ENCODE peak calls at places on chromosomes 1 and 21, in six cellular contexts. I is nephron progenitor cell; U is activated B cell treated with CpG ODN at 0.5 μM for 24 hours; C is CD4-positive, CD25-positive, alpha-beta regulatory T cell; G is ovary; S is activated T-cell treated with anti-CD3 and anti-CD28 coated beads for 4 hours. D is an unnamed sample.

GRCh38 chr21:44539031-44539430 is 964 bp downstream of the KRTAP10-1 start:
- DNase-seq in I (no peak), U (no peak), C (no peak), G (no peak), S (no peak), D (no peak)

GRCh38 chr1:46017876-46018503 is 114.4 kb downstream of the PIK3R3 start:
- DNase-seq in I (no peak), U (no peak), C (no peak), G (no peak), S (no peak), D (no peak)

GRCh38 chr1:198669023-198669698 is 30.3 kb downstream of the PTPRC start:
- DNase-seq in I (no peak), U (no peak), C (peak; percentile 49), G (no peak), S (no peak), D (no peak)

GRCh38 chr1:66751160-66751559 is 1.1 kb upstream of the DYNLT5 start:
- DNase-seq in I (no peak), U (no peak), C (no peak), G (no peak), S (no peak), D (no peak)

GRCh38 chr1:8947127-8947691 is 1.5 kb downstream of the CA6 start:
- DNase-seq in I (no peak), U (no peak), C (no peak), G (no peak), S (no peak), D (no peak)

GRCh38 chr1:240122639-240123604 is 31.2 kb downstream of the FMN2 start:
- DNase-seq in I (peak; percentile 31), U (no peak), C (no peak), G (no peak), S (no peak), D (no peak)

GRCh38 chr1:83500987-83501591 is 497.8 kb downstream of the TTLL7 start:
- DNase-seq in I (no peak), U (no peak), C (no peak), G (no peak), S (no peak), D (no peak)

GRCh38 chr1:12085643-12086260 is 22.6 kb downstream of the TNFRSF8 start:
- DNase-seq in I (no peak), U (no peak), C (no peak), G (no peak), S (no peak), D (no peak)

GRCh38 chr1:166905930-166906329 is 29.9 kb upstream of the TADA1 start:
- DNase-seq in I (no peak), U (no peak), C (no peak), G (no peak), S (no peak), D (no peak)

GRCh38 chr1:14350197-14350596 is 248.3 kb upstream of the KAZN start:
- DNase-seq in I (no peak), U (no peak), C (no peak), G (no peak), S (no peak), D (no peak)

GRCh38 chr1:230186003-230186863 is 119.2 kb downstream of the GALNT2 start:
- DNase-seq in I (no peak), U (no peak), C (no peak), G (no peak), S (no peak), D (no peak)

GRCh38 chr1:59020151-59020997 is 236.5 kb upstream of the JUN start:
- DNase-seq in I (no peak), U (no peak), C (peak; percentile 22), G (peak; percentile 65), S (peak; percentile 20), D (no peak)

GRCh38 chr1:44408181-44409018 is 3.3 kb downstream of the RNF220 start:
- DNase-seq in I (peak; percentile 60), U (peak; percentile 25), C (no peak), G (no peak), S (no peak), D (no peak)

GRCh38 chr1:12554521-12555305 is 63.3 kb downstream of the DHRS3 start:
- DNase-seq in I (no peak), U (no peak), C (no peak), G (peak; percentile 30), S (no peak), D (no peak)

GRCh38 chr1:217029311-217030157 is 306.3 kb upstream of the ESRRG start:
- DNase-seq in I (no peak), U (no peak), C (no peak), G (no peak), S (no peak), D (no peak)

GRCh38 chr1:58929667-58930325 is 145.9 kb upstream of the JUN start:
- DNase-seq in I (no peak), U (no peak), C (no peak), G (no peak), S (peak; percentile 81), D (no peak)

GRCh38 chr1:8941906-8942305 is 3.8 kb upstream of the CA6 start:
- DNase-seq in I (no peak), U (no peak), C (no peak), G (no peak), S (no peak), D (no peak)

GRCh38 chr1:180560200-180560867 is 1.6 kb downstream of the OVAAL start:
- DNase-seq in I (no peak), U (no peak), C (no peak), G (no peak), S (no peak), D (no peak)

GRCh38 chr1:101298663-101299062 is 61.8 kb downstream of the S1PR1 start:
- DNase-seq in I (no peak), U (no peak), C (no peak), G (no peak), S (no peak), D (no peak)

GRCh38 chr21:38377165-38378093 is 120.6 kb downstream of the KCNJ15 start:
- DNase-seq in I (no peak), U (no peak), C (no peak), G (no peak), S (no peak), D (no peak)

GRCh38 chr1:6185151-6185550 is 5.0 kb upstream of the CHD5 start:
- DNase-seq in I (no peak), U (no peak), C (no peak), G (no peak), S (no peak), D (peak; percentile 52)

GRCh38 chr1:65279092-65279448 is 30.3 kb upstream of the DNAJC6 start:
- DNase-seq in I (no peak), U (no peak), C (no peak), G (no peak), S (no peak), D (no peak)

GRCh38 chr1:2194898-2195673 is 514 bp upstream of the FAAP20 start:
- DNase-seq in I (peak; percentile 81), U (peak; percentile 87), C (peak; percentile 81), G (peak; percentile 91), S (peak; percentile 72), D (peak; percentile 55)

GRCh38 chr1:229943988-229944743 is 122.9 kb upstream of the GALNT2 start:
- DNase-seq in I (no peak), U (no peak), C (no peak), G (no peak), S (no peak), D (no peak)

GRCh38 chr1:10965621-10966226 is 46.7 kb upstream of the TARDBP start:
- DNase-seq in I (no peak), U (no peak), C (no peak), G (no peak), S (no peak), D (no peak)

GRCh38 chr1:198007687-198008627 is 90.8 kb downstream of the LHX9 start:
- DNase-seq in I (no peak), U (no peak), C (no peak), G (no peak), S (no peak), D (no peak)

GRCh38 chr1:112509005-112509659 is 367 bp downstream of the WNT2B start:
- DNase-seq in I (peak; percentile 41), U (peak; percentile 41), C (no peak), G (peak; percentile 58), S (no peak), D (no peak)

GRCh38 chr1:51520700-51521248 is 1.7 kb upstream of the EPS15 start:
- DNase-seq in I (no peak), U (no peak), C (no peak), G (no peak), S (no peak), D (no peak)

GRCh38 chr1:169753549-169753948 is 19.7 kb upstream of the SELE start:
- DNase-seq in I (no peak), U (no peak), C (no peak), G (no peak), S (no peak), D (no peak)

GRCh38 chr21:26881504-26882228 is 36.5 kb upstream of the ADAMTS1 start:
- DNase-seq in I (no peak), U (no peak), C (no peak), G (no peak), S (no peak), D (no peak)

GRCh38 chr1:201766117-201766863 is 62.7 kb upstream of the IPO9 start:
- DNase-seq in I (no peak), U (no peak), C (no peak), G (no peak), S (no peak), D (no peak)

GRCh38 chr1:54955359-54955758 is 25.1 kb upstream of the TMEM61 start:
- DNase-seq in I (no peak), U (no peak), C (no peak), G (no peak), S (no peak), D (no peak)

GRCh38 chr1:214018605-214019268 is 31.0 kb downstream of the PROX1 start:
- DNase-seq in I (no peak), U (no peak), C (no peak), G (no peak), S (no peak), D (no peak)

GRCh38 chr1:58395355-58395754 is 151.2 kb downstream of the OMA1 start:
- DNase-seq in I (no peak), U (no peak), C (no peak), G (no peak), S (no peak), D (no peak)

GRCh38 chr1:225999912-226000337 is 782 bp upstream of the SDE2 start:
- DNase-seq in I (no peak), U (no peak), C (no peak), G (no peak), S (no peak), D (no peak)

GRCh38 chr1:93685918-93686317 is 4.3 kb upstream of the BCAR3 start:
- DNase-seq in I (no peak), U (no peak), C (no peak), G (no peak), S (no peak), D (no peak)

GRCh38 chr1:54014009-54014629 is 3.9 kb downstream of the LDLRAD1 start:
- DNase-seq in I (no peak), U (no peak), C (no peak), G (no peak), S (no peak), D (no peak)

GRCh38 chr1:5828322-5828935 is 163.8 kb downstream of the NPHP4 start:
- DNase-seq in I (no peak), U (no peak), C (no peak), G (no peak), S (no peak), D (no peak)

D was measured in NCI-H1048.